ENCODE peak calls at places on chromosomes 7 and 10, in four cellular contexts. S, A, Z and I are unnamed samples.

GRCh38 chr7:150368884-150369739 is 490 bp downstream of the REPIN1 start:
- DNase-seq in S (peak; percentile 46), A (no peak), Z (peak; percentile 69), I (peak; percentile 74)

GRCh38 chr7:22732556-22733126 is 5.6 kb downstream of the IL6 start:
- DNase-seq in S (no peak), A (no peak), Z (no peak), I (no peak)

GRCh38 chr7:66296001-66296521 is 90.9 kb downstream of the TPST1 start:
- DNase-seq in S (no peak), A (no peak), Z (no peak), I (no peak)

GRCh38 chr7:74311305-74311744 is 22.1 kb downstream of the CLIP2 start:
- DNase-seq in S (no peak), A (no peak), Z (no peak), I (no peak)

GRCh38 chr10:49183596-49184542 is 4.3 kb downstream of the TMEM273 start:
- DNase-seq in S (peak; percentile 70), A (no peak), Z (peak; percentile 28), I (no peak)

GRCh38 chr10:59325116-59325515 is 37.2 kb downstream of the FAM13C start:
- DNase-seq in S (no peak), A (no peak), Z (no peak), I (no peak)

GRCh38 chr10:54742416-54742815 is 58.6 kb downstream of the PCDH15 start:
- DNase-seq in S (no peak), A (no peak), Z (no peak), I (no peak)

GRCh38 chr10:89837173-89838001 is 136.0 kb downstream of the KIF20B start:
- DNase-seq in S (no peak), A (peak; percentile 15), Z (peak; percentile 32), I (peak; percentile 24)

GRCh38 chr10:76026931-76027330 is 595.5 kb downstream of the LRMDA start:
- DNase-seq in S (no peak), A (no peak), Z (no peak), I (no peak)

GRCh38 chr7:54841772-54842707 is 83.0 kb upstream of the SEC61G start:
- DNase-seq in S (no peak), A (no peak), Z (peak; percentile 42), I (peak; percentile 50)

GRCh38 chr10:5666324-5667220 is at the start of gene ASB13:
- DNase-seq in S (peak; percentile 85), A (no peak), Z (peak; percentile 69), I (peak; percentile 84)
- TF ChIP-seq POLR2A in S (no peak), A (peak; percentile 26), Z (peak; percentile 63), I (peak; percentile 16)

DNA sequence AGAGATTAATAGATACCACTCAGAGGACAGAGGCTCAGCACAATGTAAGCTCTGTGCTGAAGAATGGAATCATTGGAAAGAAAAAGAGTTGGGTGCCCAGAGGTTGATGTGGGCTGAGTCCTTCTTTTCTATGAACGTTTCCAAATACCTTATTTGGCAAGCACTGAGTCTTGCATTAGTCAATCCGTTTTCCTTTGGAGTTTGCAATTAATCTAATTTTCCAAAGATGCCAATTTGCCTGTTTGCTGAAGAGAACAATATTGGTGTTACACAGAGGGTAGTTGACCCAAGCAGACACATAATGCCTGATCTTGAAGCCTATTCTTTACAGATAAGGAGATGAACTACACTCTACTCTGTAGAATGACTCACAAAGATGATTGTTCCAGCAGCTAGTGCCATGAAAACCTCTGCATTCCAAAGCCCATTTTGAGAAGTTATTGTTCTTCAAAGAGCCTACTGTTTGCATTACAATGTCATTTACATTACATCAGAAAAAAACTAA is 55.4 kb upstream of the MET start:
- DNase-seq in S (no peak), A (no peak), Z (no peak), I (no peak)
- TF ChIP-seq CTCF in S (no peak), A (no peak), Z (no peak), I (no peak)

GRCh38 chr10:122115874-122116273 is 126.9 kb downstream of the TACC2 start:
- DNase-seq in S (no peak), A (no peak), Z (no peak), I (no peak)

GRCh38 chr10:122113161-122113944 is 124.4 kb downstream of the TACC2 start:
- DNase-seq in S (peak; percentile 15), A (peak; percentile 65), Z (peak; percentile 78), I (peak; percentile 77)

GRCh38 chr10:122114156-122114747 is 125.3 kb downstream of the TACC2 start:
- DNase-seq in S (no peak), A (no peak), Z (no peak), I (peak; percentile 22)

GRCh38 chr10:122112021-122112616 is 123.2 kb downstream of the TACC2 start:
- DNase-seq in S (no peak), A (no peak), Z (no peak), I (no peak)

GRCh38 chr10:122112625-122113160 is 123.7 kb downstream of the TACC2 start:
- DNase-seq in S (peak; percentile 28), A (peak; percentile 69), Z (peak; percentile 87), I (peak; percentile 86)
- TF ChIP-seq POLR2A in S (no peak), A (peak; percentile 22), Z (peak; percentile 85), I (peak; percentile 27)

GRCh38 chr7:83476501-83476900 is 172.4 kb downstream of the SEMA3E start:
- DNase-seq in S (no peak), A (no peak), Z (no peak), I (no peak)

GRCh38 chr7:83478601-83479000 is 170.3 kb downstream of the SEMA3E start:
- DNase-seq in S (no peak), A (no peak), Z (no peak), I (no peak)

GRCh38 chr7:83469491-83469890 is 179.4 kb downstream of the SEMA3E start:
- DNase-seq in S (no peak), A (no peak), Z (no peak), I (no peak)

GRCh38 chr7:83472376-83472775 is 176.6 kb downstream of the SEMA3E start:
- DNase-seq in S (no peak), A (no peak), Z (no peak), I (no peak)

GRCh38 chr7:83475403-83475802 is 173.5 kb downstream of the SEMA3E start:
- DNase-seq in S (no peak), A (no peak), Z (no peak), I (no peak)
- TF ChIP-seq CTCF in S (no peak), A (no peak), Z (no peak), I (no peak)

GRCh38 chr7:154931906-154932305 is 71.0 kb downstream of the PAXIP1 start:
- DNase-seq in S (no peak), A (no peak), Z (no peak), I (no peak)

GRCh38 chr7:154929006-154929726 is 73.8 kb downstream of the PAXIP1 start:
- DNase-seq in S (no peak), A (no peak), Z (peak; percentile 69), I (no peak)

GRCh38 chr7:154927624-154928125 is 75.2 kb downstream of the PAXIP1 start:
- DNase-seq in S (peak; percentile 79), A (peak; percentile 81), Z (peak; percentile 89), I (peak; percentile 86)

GRCh38 chr7:154928136-154929005 is 74.6 kb downstream of the PAXIP1 start:
- DNase-seq in S (peak; percentile 85), A (no peak), Z (no peak), I (peak; percentile 47)
- TF ChIP-seq POLR2A in S (no peak), A (no peak), Z (peak; percentile 10), I (peak; percentile 48)

DNA sequence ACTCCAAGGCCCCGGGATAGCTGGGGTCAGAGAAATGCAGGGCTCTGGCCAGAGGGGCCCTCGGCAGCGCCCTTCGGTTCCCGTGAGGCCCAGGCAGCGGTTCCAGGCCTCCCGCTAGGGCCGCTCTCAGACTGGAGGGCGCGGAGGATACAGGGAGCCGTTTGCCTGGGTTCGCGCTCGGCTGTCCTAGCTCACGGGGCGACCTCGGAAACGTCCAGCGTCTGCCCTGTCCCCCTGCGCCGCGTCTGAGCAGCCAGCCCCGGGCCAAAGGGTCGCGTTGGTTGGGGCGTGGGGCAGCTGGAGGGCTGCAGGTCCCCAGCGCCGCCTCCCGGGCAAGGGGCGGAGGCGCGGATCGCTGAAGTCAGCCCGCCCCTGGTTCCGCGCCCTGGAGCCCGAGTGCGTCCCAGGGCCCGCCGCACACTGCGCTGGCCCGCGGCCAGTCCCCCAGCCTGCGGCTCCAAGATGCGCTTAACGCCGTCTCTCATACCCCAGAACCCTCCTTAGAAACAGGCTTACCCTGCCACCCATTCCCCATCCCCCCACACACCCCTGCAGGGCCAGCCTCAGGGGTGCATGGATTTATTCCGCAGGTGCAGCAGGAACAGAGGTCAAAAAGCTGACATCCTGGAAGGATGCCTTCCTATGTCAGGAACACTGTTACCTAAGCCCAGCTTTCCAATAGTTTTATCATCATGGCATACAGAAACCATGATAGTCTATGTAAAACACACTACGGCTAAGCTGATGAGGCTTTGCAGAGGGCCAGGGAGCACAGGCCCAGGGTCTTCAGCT is 22.1 kb upstream of the OPN4 start:
- DNase-seq in S (no peak), A (no peak), Z (no peak), I (no peak)
- TF ChIP-seq CTCF in S (peak; percentile 36), A (peak; percentile 42), Z (peak; percentile 34), I (peak; percentile 50)

GRCh38 chr10:73746721-73747120 is 2.5 kb downstream of the SEC24C start:
- DNase-seq in S (no peak), A (no peak), Z (no peak), I (no peak)

GRCh38 chr10:73744690-73744994 is 470 bp downstream of the SEC24C start:
- DNase-seq in S (no peak), A (peak; percentile 30), Z (peak; percentile 69), I (peak; percentile 61)

GRCh38 chr10:73743327-73743904 is 756 bp upstream of the SEC24C start:
- DNase-seq in S (no peak), A (no peak), Z (no peak), I (no peak)

GRCh38 chr10:73742454-73742734 is 1.8 kb upstream of the SEC24C start:
- DNase-seq in S (no peak), A (no peak), Z (no peak), I (no peak)

DNA sequence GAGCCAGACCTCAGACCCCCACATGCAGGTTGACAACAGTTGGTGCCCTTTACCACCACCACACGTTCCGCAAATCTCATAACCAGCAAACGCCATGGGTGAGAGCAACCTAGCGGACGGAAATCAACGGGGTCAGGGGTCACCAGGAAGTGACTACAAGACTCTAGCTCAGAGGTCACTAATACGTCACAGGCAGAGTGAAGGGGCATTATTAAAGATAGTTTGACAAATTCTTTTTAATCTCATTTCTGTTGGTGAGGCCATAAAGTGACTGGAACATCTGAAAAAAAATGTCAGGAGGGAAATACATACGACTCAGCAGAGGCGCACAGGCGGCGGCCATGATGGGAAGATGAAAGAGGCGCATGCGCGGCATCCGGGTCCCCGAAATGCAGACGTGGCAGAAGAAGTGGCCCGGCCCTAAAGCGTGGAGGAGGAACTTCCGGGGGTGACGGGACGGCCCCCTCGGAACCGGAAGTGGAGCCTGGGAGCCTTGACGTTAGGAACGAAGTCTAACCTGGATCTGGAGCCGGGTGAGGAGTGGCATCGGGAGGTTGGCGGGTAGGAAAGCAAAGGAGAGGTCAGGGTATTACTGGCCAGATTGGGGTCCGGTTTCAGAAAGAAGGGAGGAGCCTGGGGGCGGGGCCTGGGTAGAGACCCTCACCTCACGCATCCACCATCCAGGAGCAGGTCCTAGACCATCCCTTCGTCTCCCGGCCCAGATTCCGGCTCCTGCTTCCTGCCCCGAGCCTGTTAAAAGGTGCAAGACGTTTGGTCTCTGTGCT is at the start of gene SEC24C:
- DNase-seq in S (peak; percentile 98), A (peak; percentile 93), Z (peak; percentile 94), I (peak; percentile 97)
- TF ChIP-seq POLR2A in S (peak; percentile 98), A (peak; percentile 20), Z (peak; percentile 70), I (peak; percentile 32)